ENCODE peak calls at places on chromosomes 3 and 15, in six cellular contexts. A is HAP-1; L is HTR-8/SVneo; K is memory B cell; H is stimulated activated CD8-positive, alpha-beta memory T cell treated with anti-CD3 and anti-CD28 coated beads, Interleukin-4, amount 100 ng/mL, for 24 hours; Q is foreskin keratinocyte. U is an unnamed sample.

GRCh38 chr15:28915935-28916334 is 30.2 kb downstream of the APBA2 start:
- DNase-seq in A (no peak), L (no peak), K (no peak), H (no peak), Q (no peak), U (no peak)

GRCh38 chr15:48336940-48337339 is 5.7 kb downstream of the DUT start:
- DNase-seq in A (peak; percentile 11), L (peak; percentile 20), K (no peak), H (no peak), Q (no peak), U (no peak)

GRCh38 chr3:177646749-177647148 is 449.5 kb upstream of the TBL1XR1 start:
- DNase-seq in A (no peak), L (no peak), K (no peak), H (no peak), Q (no peak), U (no peak)

GRCh38 chr15:55775316-55775715 is 32.4 kb upstream of the PRTG start:
- DNase-seq in A (peak; percentile 14), L (peak; percentile 68), K (no peak), H (no peak), Q (peak; percentile 64), U (no peak)

GRCh38 chr3:126212629-126213375 is 32.4 kb upstream of the ALDH1L1 start:
- DNase-seq in A (peak; percentile 68), L (no peak), K (no peak), H (no peak), Q (peak; percentile 39), U (no peak)

GRCh38 chr15:80260566-80260965 is 8.6 kb upstream of the CTXND1 start:
- DNase-seq in A (no peak), L (no peak), K (no peak), H (no peak), Q (no peak), U (no peak)

GRCh38 chr3:150348500-150348899 is 59.6 kb upstream of the TSC22D2 start:
- DNase-seq in A (no peak), L (peak; percentile 73), K (no peak), H (no peak), Q (peak; percentile 95), U (no peak)

GRCh38 chr15:70569139-70569717 is 194.1 kb downstream of the UACA start:
- DNase-seq in A (peak; percentile 49), L (peak; percentile 87), K (no peak), H (no peak), Q (peak; percentile 20), U (peak; percentile 30)

GRCh38 chr15:65893060-65893459 is 23.8 kb downstream of the RAB11A start:
- DNase-seq in A (no peak), L (no peak), K (no peak), H (no peak), Q (no peak), U (no peak)

GRCh38 chr3:126112531-126113237 is 28.8 kb upstream of the SLC41A3 start:
- DNase-seq in A (no peak), L (no peak), K (no peak), H (no peak), Q (no peak), U (no peak)

GRCh38 chr15:78989701-78990248 is 44.9 kb upstream of the CTSH start:
- DNase-seq in A (no peak), L (no peak), K (no peak), H (no peak), Q (no peak), U (no peak)

GRCh38 chr15:84725001-84725491 is 9.1 kb upstream of the SEC11A start:
- DNase-seq in A (no peak), L (peak; percentile 19), K (no peak), H (no peak), Q (no peak), U (no peak)

GRCh38 chr3:41880387-41880786 is 81.5 kb downstream of the ULK4 start:
- DNase-seq in A (no peak), L (no peak), K (no peak), H (no peak), Q (no peak), U (no peak)